ENCODE peak calls at places on chromosomes 5 and 9, in ten cellular contexts. U, R, Y, T, V, S, K, Z, Q and X are unnamed samples.

GRCh38 chr5:167624053-167624452 is 667.4 kb upstream of the WWC1 start:
- DNase-seq in U (no peak), R (no peak), Y (no peak), T (no peak), V (no peak), S (no peak), K (no peak), Z (no peak), Q (no peak), X (no peak)

GRCh38 chr9:77648458-77649108 is 461 bp upstream of the GNA14 start:
- DNase-seq in U (no peak), R (peak), Y (no peak), T (peak), V (peak), S (peak), K (no peak), Z (no peak), Q (peak), X (no peak)

GRCh38 chr5:82183828-82184227 is 94.3 kb downstream of the RPS23 start:
- DNase-seq in U (no peak), R (peak), Y (no peak), T (no peak), V (peak), S (no peak), K (peak), Z (no peak), Q (no peak), X (no peak)

GRCh38 chr9:128159073-128159783 is 837 bp upstream of the BBLN start:
- DNase-seq in U (no peak), R (no peak), Y (peak), T (no peak), V (no peak), S (no peak), K (no peak), Z (no peak), Q (no peak), X (no peak)

GRCh38 chr5:112974901-112975300 is 1.7 kb upstream of the DCP2 start:
- DNase-seq in U (no peak), R (no peak), Y (no peak), T (no peak), V (no peak), S (no peak), K (no peak), Z (no peak), Q (no peak), X (no peak)

GRCh38 chr9:133773889-133774655 is 35.9 kb upstream of the SARDH start:
- DNase-seq in U (no peak), R (no peak), Y (no peak), T (no peak), V (no peak), S (no peak), K (no peak), Z (no peak), Q (no peak), X (no peak)

GRCh38 chr5:14750712-14751111 is 86.2 kb downstream of the OTULIN start:
- DNase-seq in U (no peak), R (no peak), Y (no peak), T (no peak), V (no peak), S (no peak), K (no peak), Z (no peak), Q (no peak), X (no peak)

GRCh38 chr9:30932226-30932625 is 1452.2 kb upstream of the ACO1 start:
- DNase-seq in U (no peak), R (peak), Y (no peak), T (no peak), V (no peak), S (no peak), K (no peak), Z (no peak), Q (no peak), X (no peak)

GRCh38 chr9:20570086-20570485 is 52.2 kb downstream of the MLLT3 start:
- DNase-seq in U (no peak), R (peak), Y (no peak), T (no peak), V (peak), S (no peak), K (peak), Z (no peak), Q (no peak), X (no peak)

GRCh38 chr5:86861514-86861913 is 243.8 kb downstream of the COX7C start:
- DNase-seq in U (no peak), R (no peak), Y (no peak), T (no peak), V (no peak), S (no peak), K (no peak), Z (no peak), Q (no peak), X (no peak)

GRCh38 chr9:1726993-1727759 is 288.0 kb upstream of the SMARCA2 start:
- DNase-seq in U (no peak), R (no peak), Y (no peak), T (no peak), V (no peak), S (no peak), K (no peak), Z (no peak), Q (no peak), X (no peak)